ENCODE peak calls at places on chromosomes 2 and 18, in six cellular contexts. S is cardiac septum; I is CD8-positive, alpha-beta memory T cell; O is transverse colon; P is activated naive CD4-positive, alpha-beta T cell treated with Interleukin-2 at 50 U/mL for 16 hours; N is Caki2. L is an unnamed sample.

GRCh38 chr2:33210626-33211025 is 263.9 kb downstream of the LTBP1 start:
- DNase-seq in I (no peak), N (peak; percentile 53), P (no peak), O (no peak), S (no peak), L (peak; percentile 61)

GRCh38 chr18:23149570-23149969 is 14.3 kb downstream of the CABLES1 start:
- DNase-seq in S (no peak), N (no peak), P (no peak), I (no peak), O (no peak), L (no peak)

GRCh38 chr2:15823459-15824396 is 116.6 kb upstream of the MYCN start:
- DNase-seq in I (no peak), N (no peak), O (no peak), S (no peak), P (no peak), L (no peak)

GRCh38 chr2:212973347-212973746 is 178.1 kb downstream of the IKZF2 start:
- DNase-seq in O (no peak), I (no peak), S (no peak), N (no peak), P (no peak), L (no peak)

GRCh38 chr18:27057459-27058302 is 127.4 kb downstream of the CHST9 start:
- DNase-seq in N (no peak), O (no peak), I (no peak), P (no peak), S (no peak), L (no peak)

GRCh38 chr2:145344076-145344724 is 824.3 kb upstream of the ZEB2 start:
- DNase-seq in S (no peak), N (no peak), P (no peak), O (no peak), I (no peak), L (no peak)

GRCh38 chr2:67502346-67503065 is 105.4 kb downstream of the ETAA1 start:
- DNase-seq in O (no peak), N (no peak), P (no peak), S (no peak), I (no peak), L (no peak)

GRCh38 chr2:23503097-23503496 is 118.1 kb downstream of the KLHL29 start:
- DNase-seq in N (no peak), O (no peak), S (no peak), P (no peak), I (no peak), L (no peak)

GRCh38 chr2:85579266-85579935 is 2.0 kb downstream of the VAMP8 start:
- DNase-seq in N (no peak), S (no peak), P (no peak), O (no peak), I (no peak), L (no peak)

GRCh38 chr2:241272722-241273551 is 42.5 kb downstream of the HDLBP start:
- DNase-seq in N (no peak), I (peak; percentile 56), S (peak; percentile 84), P (peak; percentile 43), O (peak; percentile 76), L (peak; percentile 79)

GRCh38 chr18:54149078-54149697 is 75.3 kb downstream of the MBD2 start:
- DNase-seq in N (peak; percentile 67), I (no peak), P (peak; percentile 73), S (no peak), O (no peak), L (no peak)

GRCh38 chr18:46332956-46333355 is 228.8 kb downstream of the HAUS1 start:
- DNase-seq in O (no peak), P (no peak), N (no peak), I (no peak), S (peak; percentile 70), L (peak; percentile 15)

GRCh38 chr2:128779301-128780095 is 460.8 kb upstream of the HS6ST1 start:
- DNase-seq in N (no peak), I (no peak), P (no peak), O (no peak), S (peak; percentile 61), L (peak; percentile 8)

GRCh38 chr2:196725218-196725617 is 74.3 kb downstream of the GTF3C3 start:
- DNase-seq in S (no peak), O (no peak), N (no peak), I (no peak), P (no peak), L (no peak)

GRCh38 chr2:25294573-25295462 is 46.9 kb downstream of the DNMT3A start:
- DNase-seq in N (no peak), I (peak; percentile 78), S (peak; percentile 95), P (peak; percentile 73), O (peak; percentile 80), L (peak; percentile 59)

GRCh38 chr2:8677646-8678592 is 3.9 kb upstream of the ID2 start:
- DNase-seq in S (peak; percentile 75), P (peak; percentile 43), N (peak; percentile 80), I (peak; percentile 39), O (peak; percentile 57), L (peak; percentile 54)